ENCODE peak calls at places on chromosomes 5 and 9, in ten cellular contexts. U, L, Z, P, R, V, I, A, G and D are unnamed samples.

GRCh38 chr9:133148351-133149129 is 15.2 kb downstream of the GBGT1 start:
- DNase-seq in U (no peak), L (peak), Z (no peak), P (peak), R (no peak), V (peak), I (peak), A (peak), G (peak), D (peak)

GRCh38 chr5:129177451-129177850 is 82.9 kb downstream of the ISOC1 start:
- DNase-seq in U (no peak), L (no peak), Z (no peak), P (no peak), R (no peak), V (no peak), I (no peak), A (no peak), G (peak), D (no peak)

GRCh38 chr5:39896104-39896503 is 471.3 kb upstream of the DAB2 start:
- DNase-seq in U (no peak), L (no peak), Z (no peak), P (no peak), R (no peak), V (no peak), I (no peak), A (no peak), G (no peak), D (no peak)

GRCh38 chr5:95591490-95591901 is 28.4 kb upstream of the GPR150 start:
- DNase-seq in U (no peak), L (no peak), Z (peak), P (no peak), R (no peak), V (no peak), I (no peak), A (no peak), G (no peak), D (peak)

GRCh38 chr9:97564291-97565175 is 63.1 kb downstream of the TMOD1 start:
- DNase-seq in U (peak), L (no peak), Z (no peak), P (no peak), R (peak), V (no peak), I (peak), A (no peak), G (peak), D (peak)

GRCh38 chr5:147901555-147901954 is 4.8 kb downstream of the C5orf46 start:
- DNase-seq in U (no peak), L (no peak), Z (no peak), P (no peak), R (no peak), V (no peak), I (no peak), A (no peak), G (no peak), D (no peak)

GRCh38 chr9:78006734-78007133 is 24.9 kb downstream of the GNAQ start:
- DNase-seq in U (no peak), L (no peak), Z (no peak), P (no peak), R (no peak), V (no peak), I (no peak), A (no peak), G (no peak), D (no peak)

GRCh38 chr5:98401645-98402044 is 371.8 kb upstream of the RGMB start:
- DNase-seq in U (no peak), L (no peak), Z (no peak), P (no peak), R (no peak), V (no peak), I (no peak), A (no peak), G (no peak), D (peak)

GRCh38 chr9:4787876-4788275 is 4.9 kb upstream of the RCL1 start:
- DNase-seq in U (no peak), L (no peak), Z (no peak), P (no peak), R (no peak), V (no peak), I (no peak), A (no peak), G (no peak), D (no peak)

GRCh38 chr5:94691947-94692346 is 73.5 kb downstream of the SLF1 start:
- DNase-seq in U (no peak), L (no peak), Z (no peak), P (no peak), R (no peak), V (no peak), I (no peak), A (no peak), G (no peak), D (no peak)

GRCh38 chr5:144644317-144644716 is 473.6 kb downstream of the KCTD16 start:
- DNase-seq in U (no peak), L (no peak), Z (no peak), P (no peak), R (no peak), V (no peak), I (no peak), A (no peak), G (no peak), D (no peak)

GRCh38 chr9:99445377-99445891 is 223.4 kb downstream of the SEC61B start:
- DNase-seq in U (peak), L (no peak), Z (no peak), P (no peak), R (peak), V (peak), I (no peak), A (no peak), G (no peak), D (peak)

GRCh38 chr9:13279284-13280162 is at the start of gene MPDZ:
- DNase-seq in U (no peak), L (peak), Z (no peak), P (peak), R (peak), V (peak), I (peak), A (peak), G (peak), D (peak)

GRCh38 chr5:146903789-146904188 is 25.2 kb upstream of the PPP2R2B start:
- DNase-seq in U (no peak), L (no peak), Z (no peak), P (no peak), R (no peak), V (no peak), I (no peak), A (no peak), G (no peak), D (no peak)

GRCh38 chr5:98468188-98468869 is 305.1 kb upstream of the RGMB start:
- DNase-seq in U (peak), L (no peak), Z (no peak), P (no peak), R (no peak), V (no peak), I (no peak), A (no peak), G (no peak), D (peak)

GRCh38 chr5:59542841-59543825 is 350.4 kb downstream of the PDE4D start:
- DNase-seq in U (no peak), L (no peak), Z (no peak), P (no peak), R (peak), V (peak), I (peak), A (peak), G (no peak), D (no peak)

GRCh38 chr5:161278739-161279660 is 267.5 kb downstream of the GABRB2 start:
- DNase-seq in U (no peak), L (no peak), Z (no peak), P (no peak), R (no peak), V (no peak), I (no peak), A (no peak), G (no peak), D (no peak)
- TF ChIP-seq CTCF in U (no peak), L (no peak), Z (no peak), P (no peak), R (no peak), V (no peak), I (no peak), A (no peak), G (no peak), D (no peak)

DNA sequence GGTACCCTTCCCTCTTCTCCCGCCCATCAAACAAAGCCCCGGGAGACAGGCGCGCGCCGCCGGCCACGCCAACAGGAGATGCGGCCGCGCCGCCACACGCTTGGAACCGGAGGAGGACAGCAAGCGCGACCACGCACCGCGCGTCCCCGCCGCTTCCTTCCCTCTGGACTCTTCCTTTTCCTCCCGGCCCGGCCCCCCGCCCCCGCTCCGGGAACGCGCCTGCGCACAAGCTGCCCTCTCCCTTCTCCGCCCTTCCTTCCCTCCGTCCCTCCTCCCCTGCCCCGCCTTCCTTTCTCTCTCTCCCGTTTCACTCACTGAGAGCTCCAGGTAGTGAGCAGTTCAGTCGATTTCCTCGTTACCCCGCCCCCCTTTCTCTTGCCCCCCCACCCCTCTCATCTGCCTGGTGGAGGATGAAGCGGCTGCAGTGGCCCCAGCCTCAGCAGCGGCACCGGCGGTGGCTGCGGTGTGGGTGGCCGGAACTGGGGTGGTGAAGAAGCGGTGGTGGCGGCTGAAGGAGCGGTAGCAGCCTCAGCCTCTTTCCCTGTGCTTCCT is at the start of gene RASA1:
- DNase-seq in U (peak), L (peak), Z (peak), P (peak), R (peak), V (peak), I (peak), A (peak), G (peak), D (peak)
- TF ChIP-seq CTCF in U (no peak), L (no peak), Z (no peak), P (no peak), R (no peak), V (no peak), I (no peak), A (no peak), G (no peak), D (no peak)

GRCh38 chr9:113657765-113658564 is 194.4 kb downstream of the RGS3 start:
- DNase-seq in U (peak), L (peak), Z (peak), P (peak), R (peak), V (peak), I (peak), A (peak), G (peak), D (peak)
- TF ChIP-seq CTCF in U (peak), L (peak), Z (peak), P (peak), R (peak), V (peak), I (peak), A (peak), G (peak), D (peak)

DNA sequence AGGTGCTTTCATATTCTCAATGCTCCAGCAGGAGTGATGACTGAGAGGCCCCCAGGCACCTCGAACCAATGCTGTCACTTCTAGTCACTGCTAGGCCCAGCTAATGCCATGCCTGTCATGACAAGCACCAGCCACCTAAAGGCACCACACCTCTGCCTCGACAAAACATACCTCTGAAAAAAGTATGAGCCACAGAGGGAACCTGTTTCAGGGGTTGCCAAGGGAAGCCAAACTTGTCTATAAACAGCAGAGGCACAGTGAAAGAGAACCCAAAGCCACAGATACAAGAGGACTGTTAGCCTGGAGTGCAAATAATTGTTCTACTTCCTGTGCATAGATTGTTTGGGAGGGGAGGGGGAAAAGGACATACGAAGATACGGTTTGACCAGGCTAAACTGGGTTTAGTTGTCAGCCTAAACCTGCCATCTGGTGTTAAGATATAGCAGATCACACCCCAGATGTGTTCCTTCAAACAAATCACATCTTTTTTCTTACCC is 45.9 kb downstream of the BNC2 start:
- DNase-seq in U (peak), L (no peak), Z (no peak), P (no peak), R (no peak), V (no peak), I (no peak), A (no peak), G (peak), D (peak)
- TF ChIP-seq CTCF in U (peak), L (peak), Z (no peak), P (no peak), R (no peak), V (no peak), I (peak), A (no peak), G (peak), D (peak)

GRCh38 chr5:35186749-35187148 is 43.5 kb downstream of the PRLR start:
- DNase-seq in U (no peak), L (no peak), Z (no peak), P (no peak), R (no peak), V (no peak), I (no peak), A (no peak), G (no peak), D (no peak)

GRCh38 chr5:35182541-35183242 is 47.6 kb downstream of the PRLR start:
- DNase-seq in U (no peak), L (no peak), Z (no peak), P (no peak), R (no peak), V (no peak), I (no peak), A (no peak), G (no peak), D (no peak)

GRCh38 chr5:35183243-35183955 is 46.9 kb downstream of the PRLR start:
- DNase-seq in U (peak), L (peak), Z (peak), P (no peak), R (peak), V (no peak), I (no peak), A (no peak), G (peak), D (peak)

GRCh38 chr5:35185518-35185917 is 44.8 kb downstream of the PRLR start:
- DNase-seq in U (no peak), L (no peak), Z (no peak), P (no peak), R (no peak), V (no peak), I (no peak), A (no peak), G (no peak), D (no peak)

DNA sequence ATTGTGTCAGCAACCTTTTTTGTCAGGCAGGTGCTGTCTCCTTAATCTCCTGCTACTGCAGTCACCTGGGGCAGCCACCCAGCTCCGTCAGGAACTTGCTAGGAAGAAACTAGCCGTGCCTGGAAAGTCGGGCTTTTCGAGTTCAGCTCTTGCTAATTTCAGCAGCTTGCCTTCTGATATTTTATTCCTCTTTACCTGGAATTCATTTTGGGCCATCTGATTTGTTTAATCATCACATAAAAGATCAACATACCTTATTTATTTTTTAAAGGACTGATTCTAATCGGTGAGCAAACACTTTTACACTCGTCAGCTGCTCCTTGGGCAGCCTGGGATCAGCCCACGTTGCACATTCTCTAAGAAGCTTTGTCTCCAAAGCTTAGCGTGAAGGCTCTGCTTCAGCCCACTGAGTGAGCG is 42.2 kb downstream of the PRLR start:
- DNase-seq in U (no peak), L (no peak), Z (no peak), P (no peak), R (no peak), V (no peak), I (no peak), A (no peak), G (peak), D (no peak)
- TF ChIP-seq CTCF in U (no peak), L (no peak), Z (no peak), P (no peak), R (no peak), V (no peak), I (no peak), A (no peak), G (no peak), D (no peak)

GRCh38 chr5:126562823-126563222 is 32.2 kb downstream of the ALDH7A1 start:
- DNase-seq in U (no peak), L (no peak), Z (no peak), P (no peak), R (no peak), V (no peak), I (no peak), A (no peak), G (no peak), D (no peak)

GRCh38 chr5:126561908-126562307 is 33.1 kb downstream of the ALDH7A1 start:
- DNase-seq in U (no peak), L (no peak), Z (no peak), P (no peak), R (no peak), V (no peak), I (no peak), A (no peak), G (no peak), D (no peak)
- TF ChIP-seq CTCF in U (no peak), L (no peak), Z (no peak), P (no peak), R (no peak), V (no peak), I (no peak), A (no peak), G (no peak), D (no peak)

GRCh38 chr5:73312146-73312871 is 136.3 kb downstream of the FOXD1 start:
- DNase-seq in U (peak), L (no peak), Z (no peak), P (no peak), R (peak), V (no peak), I (no peak), A (no peak), G (no peak), D (peak)
- TF ChIP-seq CTCF in U (peak), L (no peak), Z (no peak), P (no peak), R (no peak), V (no peak), I (no peak), A (no peak), G (peak), D (peak)

DNA sequence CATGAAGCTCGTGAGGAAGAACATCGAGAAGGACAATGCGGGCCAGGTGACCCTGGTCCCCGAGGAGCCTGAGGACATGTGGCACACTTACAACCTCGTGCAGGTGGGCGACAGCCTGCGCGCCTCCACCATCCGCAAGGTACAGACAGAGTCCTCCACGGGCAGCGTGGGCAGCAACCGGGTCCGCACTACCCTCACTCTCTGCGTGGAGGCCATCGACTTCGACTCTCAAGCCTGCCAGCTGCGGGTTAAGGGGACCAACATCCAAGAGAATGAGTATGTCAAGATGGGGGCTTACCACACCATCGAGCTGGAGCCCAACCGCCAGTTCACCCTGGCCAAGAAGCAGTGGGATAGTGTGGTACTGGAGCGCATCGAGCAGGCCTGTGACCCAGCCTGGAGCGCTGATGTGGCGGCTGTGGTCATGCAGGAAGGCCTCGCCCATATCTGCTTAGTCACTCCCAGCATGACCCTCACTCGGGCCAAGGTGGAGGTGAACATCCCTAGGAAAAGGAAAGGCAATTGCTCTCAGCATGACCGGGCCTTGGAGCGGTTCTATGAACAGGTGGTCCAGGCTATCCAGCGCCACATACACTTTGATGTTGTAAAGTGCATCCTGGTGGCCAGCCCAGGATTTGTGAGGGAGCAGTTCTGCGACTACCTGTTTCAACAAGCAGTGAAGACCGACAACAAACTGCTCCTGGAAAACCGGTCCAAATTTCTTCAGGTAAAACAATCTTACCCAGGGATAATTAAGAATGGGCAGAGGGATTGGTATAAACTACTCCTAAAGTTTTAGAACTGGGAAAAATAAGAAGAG is 12.9 kb downstream of the ITGA1 start:
- DNase-seq in U (no peak), L (peak), Z (peak), P (no peak), R (peak), V (peak), I (peak), A (peak), G (peak), D (peak)
- TF ChIP-seq CTCF in U (no peak), L (peak), Z (no peak), P (no peak), R (no peak), V (no peak), I (no peak), A (no peak), G (peak), D (no peak)

DNA sequence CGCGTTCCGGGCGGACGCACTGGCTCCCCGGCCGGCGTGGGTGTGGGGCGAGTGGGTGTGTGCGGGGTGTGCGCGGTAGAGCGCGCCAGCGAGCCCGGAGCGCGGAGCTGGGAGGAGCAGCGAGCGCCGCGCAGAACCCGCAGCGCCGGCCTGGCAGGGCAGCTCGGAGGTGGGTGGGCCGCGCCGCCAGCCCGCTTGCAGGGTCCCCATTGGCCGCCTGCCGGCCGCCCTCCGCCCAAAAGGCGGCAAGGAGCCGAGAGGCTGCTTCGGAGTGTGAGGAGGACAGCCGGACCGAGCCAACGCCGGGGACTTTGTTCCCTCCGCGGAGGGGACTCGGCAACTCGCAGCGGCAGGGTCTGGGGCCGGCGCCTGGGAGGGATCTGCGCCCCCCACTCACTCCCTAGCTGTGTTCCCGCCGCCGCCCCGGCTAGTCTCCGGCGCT is at the start of gene DAPK1:
- DNase-seq in U (no peak), L (peak), Z (peak), P (peak), R (peak), V (peak), I (peak), A (peak), G (peak), D (no peak)
- TF ChIP-seq CTCF in U (no peak), L (peak), Z (no peak), P (no peak), R (no peak), V (no peak), I (peak), A (peak), G (peak), D (no peak)